ENCODE peak calls at places on chromosomes 2 and 18, in four cellular contexts. One of them, this sample, is unnamed.

GRCh38 chr2:185978634-185979405 is 240.2 kb downstream of the FSIP2 start:
- DNase-seq in suprapubic skin: no peak
- DNase-seq in K562: no peak
- DNase-seq in transverse colon: no peak
- DNase-seq in this sample: no peak

GRCh38 chr2:153387203-153387602 is 91.4 kb downstream of the RPRM start:
- DNase-seq in K562: no peak
- DNase-seq in transverse colon: no peak
- DNase-seq in suprapubic skin: no peak
- DNase-seq in this sample: no peak

GRCh38 chr2:128660836-128661235 is 342.2 kb upstream of the HS6ST1 start:
- DNase-seq in transverse colon: no peak
- DNase-seq in K562: no peak
- DNase-seq in suprapubic skin: peak
- DNase-seq in this sample: no peak

GRCh38 chr2:133817680-133818566 is 249.7 kb upstream of the NCKAP5 start:
- DNase-seq in K562: no peak
- DNase-seq in suprapubic skin: no peak
- DNase-seq in transverse colon: no peak
- DNase-seq in this sample: no peak

GRCh38 chr2:192194065-192194865 is 468 bp downstream of the TMEFF2 start:
- DNase-seq in transverse colon: no peak
- DNase-seq in suprapubic skin: peak
- DNase-seq in K562: no peak
- DNase-seq in this sample: no peak

GRCh38 chr18:9475643-9476580 is 599 bp downstream of the RALBP1 start:
- DNase-seq in transverse colon: no peak
- DNase-seq in suprapubic skin: peak
- DNase-seq in K562: peak
- DNase-seq in this sample: peak

GRCh38 chr18:7370812-7371211 is 139.9 kb downstream of the LRRC30 start:
- DNase-seq in suprapubic skin: no peak
- DNase-seq in K562: no peak
- DNase-seq in transverse colon: no peak
- DNase-seq in this sample: peak

GRCh38 chr18:36025025-36025424 is 42.3 kb downstream of the RPRD1A start:
- DNase-seq in suprapubic skin: no peak
- DNase-seq in K562: no peak
- DNase-seq in transverse colon: no peak
- DNase-seq in this sample: no peak

GRCh38 chr2:130328710-130329109 is 14.0 kb upstream of the IMP4 start:
- DNase-seq in K562: no peak
- DNase-seq in suprapubic skin: no peak
- DNase-seq in transverse colon: no peak
- DNase-seq in this sample: no peak

GRCh38 chr2:72891091-72891818 is 4.0 kb downstream of the SPR start:
- DNase-seq in suprapubic skin: no peak
- DNase-seq in transverse colon: no peak
- DNase-seq in K562: no peak
- DNase-seq in this sample: no peak

GRCh38 chr2:56981554-56981953 is 797.8 kb downstream of the CCDC85A start:
- DNase-seq in suprapubic skin: no peak
- DNase-seq in transverse colon: no peak
- DNase-seq in K562: no peak
- DNase-seq in this sample: no peak

GRCh38 chr18:69400253-69400975 is at the start of gene DOK6:
- DNase-seq in transverse colon: no peak
- DNase-seq in suprapubic skin: peak
- DNase-seq in K562: no peak
- DNase-seq in this sample: peak

GRCh38 chr2:118118479-118118878 is 30.2 kb downstream of the INSIG2 start:
- DNase-seq in K562: no peak
- DNase-seq in transverse colon: no peak
- DNase-seq in suprapubic skin: no peak
- DNase-seq in this sample: peak

GRCh38 chr18:13541621-13542519 is 184.5 kb downstream of the FAM210A start:
- DNase-seq in transverse colon: peak
- DNase-seq in K562: no peak
- DNase-seq in suprapubic skin: no peak
- DNase-seq in this sample: no peak

GRCh38 chr2:196482119-196483065 is 157.1 kb upstream of the CCDC150 start:
- DNase-seq in K562: no peak
- DNase-seq in transverse colon: no peak
- DNase-seq in suprapubic skin: no peak
- DNase-seq in this sample: no peak

GRCh38 chr2:12155308-12156061 is 409.1 kb downstream of the LPIN1 start:
- DNase-seq in transverse colon: no peak
- DNase-seq in K562: no peak
- DNase-seq in suprapubic skin: no peak
- DNase-seq in this sample: peak

DNA sequence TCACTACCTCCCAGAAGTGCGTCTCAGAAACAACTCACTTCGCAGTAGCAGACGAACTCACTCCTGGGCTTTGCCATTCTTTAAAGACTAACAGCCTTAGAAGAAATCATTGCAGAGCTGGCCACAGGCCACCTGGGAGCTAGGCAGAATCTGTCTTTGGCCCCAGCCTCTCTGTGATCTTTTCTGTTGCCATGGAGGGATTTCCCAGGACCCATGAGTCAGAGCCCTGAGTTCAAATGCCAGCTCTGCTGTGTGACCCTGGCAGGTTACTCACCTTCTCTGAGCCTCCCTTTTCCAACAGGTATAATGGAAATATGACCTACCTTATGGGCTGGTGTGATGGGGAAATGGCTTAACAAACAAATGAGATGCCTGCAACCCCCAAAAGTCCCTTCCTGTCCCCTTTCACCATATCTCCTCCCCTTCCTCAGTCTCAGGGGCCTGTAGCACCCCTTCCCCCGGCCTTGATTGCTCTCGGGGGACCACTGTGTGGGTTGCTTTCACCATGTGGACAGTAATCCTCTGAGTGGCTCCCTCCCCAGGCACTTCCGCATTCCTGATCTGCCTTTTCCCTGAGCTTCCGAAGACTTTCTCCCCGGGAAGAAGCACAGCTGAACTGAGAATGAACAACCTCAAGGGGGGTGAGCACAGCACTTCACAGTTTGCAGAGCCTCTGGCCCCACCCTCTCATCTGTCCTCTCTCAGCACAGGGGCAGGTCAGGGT is 34.0 kb upstream of the SLC66A3 start:
- DNase-seq in suprapubic skin: no peak
- DNase-seq in transverse colon: no peak
- DNase-seq in K562: no peak
- DNase-seq in this sample: no peak
- H3K4me3 ChIP-seq in suprapubic skin: no peak
- H3K4me3 ChIP-seq in transverse colon: no peak
- H3K4me3 ChIP-seq in K562: no peak
- H3K4me3 ChIP-seq in this sample: no peak

GRCh38 chr18:75406491-75407445 is 20.7 kb downstream of the SMIM21 start:
- DNase-seq in suprapubic skin: no peak
- DNase-seq in K562: no peak
- DNase-seq in transverse colon: no peak
- DNase-seq in this sample: no peak

GRCh38 chr18:75407468-75408437 is 19.8 kb downstream of the SMIM21 start:
- DNase-seq in transverse colon: no peak
- DNase-seq in suprapubic skin: no peak
- DNase-seq in K562: no peak
- DNase-seq in this sample: no peak

GRCh38 chr18:75410611-75411010 is 16.9 kb downstream of the SMIM21 start:
- DNase-seq in suprapubic skin: no peak
- DNase-seq in transverse colon: no peak
- DNase-seq in K562: no peak
- DNase-seq in this sample: no peak

GRCh38 chr18:75405341-75405740 is 22.2 kb downstream of the SMIM21 start:
- DNase-seq in suprapubic skin: no peak
- DNase-seq in K562: no peak
- DNase-seq in transverse colon: no peak
- DNase-seq in this sample: no peak

GRCh38 chr18:75408554-75409506 is 18.7 kb downstream of the SMIM21 start:
- DNase-seq in K562: no peak
- DNase-seq in transverse colon: no peak
- DNase-seq in suprapubic skin: no peak
- DNase-seq in this sample: no peak
- TF ChIP-seq POLR2AphosphoS5 in K562: no peak
- TF ChIP-seq POLR2AphosphoS5 in transverse colon: no peak
- TF ChIP-seq POLR2AphosphoS5 in suprapubic skin: no peak
- TF ChIP-seq POLR2AphosphoS5 in this sample: no peak

GRCh38 chr2:231104115-231104713 is 20.6 kb downstream of the HTR2B start:
- DNase-seq in suprapubic skin: no peak
- DNase-seq in transverse colon: peak
- DNase-seq in K562: peak
- DNase-seq in this sample: no peak
- TF ChIP-seq CTCF in suprapubic skin: peak
- TF ChIP-seq CTCF in transverse colon: peak
- TF ChIP-seq CTCF in K562: peak
- TF ChIP-seq CTCF in this sample: peak

DNA sequence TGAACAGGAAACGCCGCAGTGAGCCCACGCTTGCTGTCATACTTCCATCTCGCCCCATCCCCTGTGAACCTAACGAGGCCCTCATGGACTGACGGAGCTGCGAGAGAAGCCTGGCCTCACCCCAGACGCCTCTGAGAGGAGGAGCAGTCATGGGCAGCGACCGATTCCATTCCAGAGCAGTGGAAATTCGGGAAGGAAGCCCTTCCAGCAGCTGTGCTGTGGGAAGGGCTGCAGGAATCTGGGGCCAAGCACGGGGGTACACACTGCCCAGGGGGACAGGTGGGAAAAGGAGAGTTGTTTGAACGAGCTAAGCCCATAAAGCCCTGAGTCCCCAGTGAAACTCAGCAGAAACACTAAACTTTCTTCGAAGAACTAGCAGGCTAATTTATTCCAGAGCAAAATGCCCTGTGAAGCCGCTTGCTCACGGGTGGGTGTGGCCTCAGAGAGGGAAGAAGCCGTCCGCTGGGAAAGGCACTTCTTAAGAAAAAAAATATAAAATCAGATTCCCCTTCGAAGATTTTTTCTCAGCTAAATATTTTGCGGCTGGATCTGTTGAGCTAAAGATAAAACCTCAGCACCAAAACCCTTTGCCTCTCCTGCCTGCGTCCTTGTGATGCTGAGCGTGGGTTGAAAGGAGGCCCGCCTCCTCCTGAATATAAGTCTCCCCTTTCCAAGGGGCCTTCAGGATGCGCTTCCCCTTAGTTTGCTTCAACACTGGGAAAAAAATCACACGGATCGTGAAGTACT is 38.2 kb downstream of the ANKMY1 start:
- DNase-seq in suprapubic skin: peak
- DNase-seq in K562: no peak
- DNase-seq in transverse colon: no peak
- DNase-seq in this sample: peak
- H3K4me3 ChIP-seq in suprapubic skin: peak
- H3K4me3 ChIP-seq in K562: no peak
- H3K4me3 ChIP-seq in transverse colon: no peak
- H3K4me3 ChIP-seq in this sample: no peak

GRCh38 chr2:85926526-85926925 is 37.7 kb upstream of the ST3GAL5 start:
- DNase-seq in K562: no peak
- DNase-seq in transverse colon: no peak
- DNase-seq in suprapubic skin: no peak
- DNase-seq in this sample: no peak

GRCh38 chr2:85926931-85927527 is 38.2 kb upstream of the ST3GAL5 start:
- DNase-seq in suprapubic skin: no peak
- DNase-seq in K562: no peak
- DNase-seq in transverse colon: no peak
- DNase-seq in this sample: no peak

GRCh38 chr2:85922210-85922609 is 33.4 kb upstream of the ST3GAL5 start:
- DNase-seq in K562: no peak
- DNase-seq in transverse colon: no peak
- DNase-seq in suprapubic skin: no peak
- DNase-seq in this sample: no peak

GRCh38 chr2:85925216-85925671 is 36.5 kb upstream of the ST3GAL5 start:
- DNase-seq in K562: no peak
- DNase-seq in suprapubic skin: peak
- DNase-seq in transverse colon: no peak
- DNase-seq in this sample: no peak

DNA sequence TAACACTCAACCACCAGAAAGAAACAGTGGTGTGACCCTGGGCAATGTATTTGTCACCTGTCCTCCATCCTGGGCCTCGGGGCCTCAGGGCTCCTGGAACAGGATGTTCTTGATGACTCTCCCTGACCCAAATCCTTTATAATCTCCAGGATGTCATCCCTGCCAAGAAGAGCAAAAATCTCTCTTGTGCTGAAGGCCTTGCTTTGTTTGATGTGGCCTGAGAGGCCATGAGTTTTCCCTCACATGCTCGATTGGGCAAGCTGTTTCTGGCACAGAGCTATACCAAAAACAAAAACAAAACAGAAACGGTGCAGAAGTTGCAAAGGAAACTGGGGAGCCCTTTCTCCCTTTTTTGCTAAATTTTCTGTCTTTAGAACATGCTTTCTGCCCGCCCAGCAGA is 35.7 kb upstream of the ST3GAL5 start:
- DNase-seq in transverse colon: peak
- DNase-seq in suprapubic skin: peak
- DNase-seq in K562: no peak
- DNase-seq in this sample: peak
- TF ChIP-seq POLR2AphosphoS5 in transverse colon: peak
- TF ChIP-seq POLR2AphosphoS5 in suprapubic skin: peak
- TF ChIP-seq POLR2AphosphoS5 in K562: no peak
- TF ChIP-seq POLR2AphosphoS5 in this sample: peak